ENCODE peak calls at places on chromosome 4, in four cellular contexts. Q is dorsolateral prefrontal cortex, Z is progenitor cell of endocrine pancreas, M is cardiac muscle cell. T is an unnamed sample.

GRCh38 chr4:126137782-126138170 is 823.0 kb downstream of the FAT4 start:
- DNase-seq in Q (no peak), Z (no peak), M (no peak), T (no peak)

GRCh38 chr4:25884040-25884788 is 21.4 kb upstream of the SEL1L3 start:
- DNase-seq in Q (no peak), Z (no peak), M (peak; percentile 66), T (no peak)

GRCh38 chr4:185933078-185933581 is 121.1 kb upstream of the SORBS2 start:
- DNase-seq in Q (no peak), Z (no peak), M (peak; percentile 38), T (no peak)

GRCh38 chr4:6402566-6403399 is 69.6 kb downstream of the PPP2R2C start:
- DNase-seq in Q (no peak), Z (no peak), M (peak; percentile 5), T (no peak)

GRCh38 chr4:176840166-176840565 is 47.4 kb upstream of the VEGFC start:
- DNase-seq in Q (no peak), Z (no peak), M (peak; percentile 70), T (no peak)

GRCh38 chr4:165079476-165079875 is 25.8 kb downstream of the TRIM75 start:
- DNase-seq in Q (no peak), Z (no peak), M (peak; percentile 27), T (no peak)

GRCh38 chr4:108556588-108557200 is 63.7 kb upstream of the RPL34 start:
- DNase-seq in Q (no peak), Z (no peak), M (no peak), T (no peak)

GRCh38 chr4:156261230-156261629 is 307.6 kb upstream of the CTSO start:
- DNase-seq in Q (no peak), Z (no peak), M (no peak), T (no peak)

GRCh38 chr4:1983053-1983845 is 25.5 kb downstream of the NELFA start:
- DNase-seq in Q (no peak), Z (no peak), M (no peak), T (no peak)

GRCh38 chr4:79232555-79232954 is 93.3 kb downstream of the NAA11 start:
- DNase-seq in Q (no peak), Z (no peak), M (peak; percentile 63), T (no peak)

GRCh38 chr4:159764343-159764952 is 661.6 kb downstream of the RAPGEF2 start:
- DNase-seq in Q (no peak), Z (peak; percentile 26), M (peak; percentile 69), T (no peak)

GRCh38 chr4:12137556-12137955 is 708.9 kb upstream of the HS3ST1 start:
- DNase-seq in Q (no peak), Z (no peak), M (peak; percentile 53), T (no peak)

GRCh38 chr4:77465271-77465670 is 140.3 kb upstream of the CXCL13 start:
- DNase-seq in Q (no peak), Z (no peak), M (peak; percentile 72), T (no peak)

GRCh38 chr4:139188648-139189416 is 11.8 kb upstream of the ELF2 start:
- DNase-seq in Q (no peak), Z (no peak), M (peak; percentile 34), T (no peak)

GRCh38 chr4:7426525-7427171 is 8.1 kb downstream of the PSAPL1 start:
- DNase-seq in Q (peak; percentile 21), Z (no peak), M (no peak), T (peak; percentile 1)

GRCh38 chr4:147924604-147925412 is 192.9 kb downstream of the ARHGAP10 start:
- DNase-seq in Q (peak; percentile 52), Z (no peak), M (peak; percentile 55), T (no peak)

GRCh38 chr4:15781427-15782095 is 3.4 kb downstream of the CD38 start:
- DNase-seq in Q (no peak), Z (no peak), M (peak; percentile 65), T (no peak)

GRCh38 chr4:15100994-15101695 is 98.9 kb downstream of the CPEB2 start:
- DNase-seq in Q (no peak), Z (no peak), M (peak; percentile 24), T (no peak)

GRCh38 chr4:73458184-73459047 is 22.4 kb downstream of the AFP start:
- DNase-seq in Q (no peak), Z (no peak), M (no peak), T (no peak)

GRCh38 chr4:7924570-7924969 is 15.1 kb downstream of the AFAP1 start:
- DNase-seq in Q (no peak), Z (no peak), M (no peak), T (no peak)

GRCh38 chr4:79576480-79576803 is 168.4 kb upstream of the GK2 start:
- DNase-seq in Q (no peak), Z (peak; percentile 12), M (peak; percentile 68), T (no peak)

GRCh38 chr4:41670530-41670929 is 78.0 kb downstream of the PHOX2B start:
- DNase-seq in Q (no peak), Z (no peak), M (no peak), T (no peak)

GRCh38 chr4:74217365-74217764 is 59.4 kb downstream of the MTHFD2L start:
- DNase-seq in Q (no peak), Z (no peak), M (peak; percentile 37), T (no peak)

GRCh38 chr4:177473991-177474390 is 31.8 kb upstream of the AGA start:
- DNase-seq in Q (no peak), Z (no peak), M (no peak), T (no peak)

DNA sequence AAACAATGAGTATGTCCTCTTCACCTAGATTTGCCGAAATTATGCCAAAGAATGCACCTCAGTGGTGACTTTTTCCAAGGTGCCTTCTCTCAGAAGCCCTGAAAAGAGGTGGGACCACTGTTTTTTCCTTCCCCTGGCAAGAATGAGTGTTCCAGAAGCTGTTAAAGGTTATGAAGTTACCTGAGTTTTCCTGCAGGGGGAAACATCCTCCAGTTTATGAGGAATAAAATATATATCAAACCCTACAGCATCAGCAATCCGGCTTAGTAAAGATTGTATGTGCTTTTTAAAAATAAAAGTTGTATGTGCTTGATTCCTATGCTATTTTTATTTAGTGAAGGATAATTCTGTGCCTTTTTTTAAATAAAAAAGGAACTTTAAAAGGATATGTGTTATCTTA is 73.3 kb downstream of the RBM46 start:
- DNase-seq in Q (no peak), Z (no peak), M (peak; percentile 46), T (no peak)
- TF ChIP-seq CTCF in Q (no peak), Z (peak; percentile 58), M (peak; percentile 41), T (no peak)

GRCh38 chr4:89298788-89299152 is 8.8 kb downstream of the GPRIN3 start:
- DNase-seq in Q (no peak), Z (no peak), M (peak; percentile 48), T (no peak)
- TF ChIP-seq CTCF in Q (no peak), Z (no peak), M (no peak), T (no peak)

GRCh38 chr4:170008376-170008775 is 17.8 kb downstream of the MFAP3L start:
- DNase-seq in Q (no peak), Z (no peak), M (no peak), T (no peak)
- TF ChIP-seq CTCF in Q (no peak), Z (no peak), M (no peak), T (no peak)

GRCh38 chr4:170721812-170722373 is 632.1 kb upstream of the AADAT start:
- DNase-seq in Q (no peak), Z (no peak), M (no peak), T (no peak)

DNA sequence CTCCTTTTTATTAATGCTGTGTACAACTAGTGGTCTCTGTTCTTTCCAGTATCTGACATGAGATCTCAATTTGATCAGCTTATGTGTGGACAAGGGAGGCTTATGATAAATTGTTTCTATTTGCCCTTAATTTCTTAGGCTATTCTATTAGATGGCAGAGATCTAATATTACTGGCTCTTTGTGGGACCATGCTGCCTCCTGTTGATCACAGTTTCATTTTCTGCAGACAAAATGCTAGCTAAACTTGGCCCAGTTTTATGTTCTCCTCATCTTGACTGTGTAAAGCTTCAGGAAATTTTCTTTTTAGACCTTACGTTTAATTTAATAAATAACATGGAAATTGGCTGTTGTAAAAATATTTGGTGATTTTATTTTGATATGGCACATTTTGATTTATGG is 627.1 kb upstream of the AADAT start:
- DNase-seq in Q (no peak), Z (no peak), M (no peak), T (no peak)
- TF ChIP-seq CTCF in Q (no peak), Z (no peak), M (no peak), T (no peak)

DNA sequence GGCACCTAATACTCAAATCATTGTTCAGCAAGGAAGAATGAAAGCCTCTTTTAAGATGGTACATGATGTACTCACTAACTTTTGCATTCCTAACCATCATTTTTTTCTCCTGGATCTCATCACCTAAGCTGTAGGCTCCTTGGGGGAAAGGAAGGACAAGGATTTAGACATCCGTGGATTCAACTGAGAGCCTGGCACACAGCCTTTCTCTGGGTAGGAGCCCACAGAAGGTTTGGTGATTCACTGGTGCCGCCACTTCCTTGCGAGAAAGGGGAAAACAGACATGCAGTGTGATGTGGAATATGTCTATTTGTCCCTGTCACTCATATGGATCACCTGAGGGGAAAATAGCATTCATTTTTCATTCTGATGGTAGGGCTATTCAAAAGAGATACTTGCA is 147.3 kb downstream of the PCDH7 start:
- DNase-seq in Q (peak; percentile 38), Z (no peak), M (no peak), T (no peak)
- TF ChIP-seq CTCF in Q (no peak), Z (no peak), M (no peak), T (no peak)

GRCh38 chr4:44760142-44760898 is 34.0 kb upstream of the GNPDA2 start:
- DNase-seq in Q (no peak), Z (no peak), M (peak; percentile 65), T (peak; percentile 6)
- TF ChIP-seq CTCF in Q (peak; percentile 59), Z (peak; percentile 73), M (peak; percentile 49), T (peak; percentile 72)

DNA sequence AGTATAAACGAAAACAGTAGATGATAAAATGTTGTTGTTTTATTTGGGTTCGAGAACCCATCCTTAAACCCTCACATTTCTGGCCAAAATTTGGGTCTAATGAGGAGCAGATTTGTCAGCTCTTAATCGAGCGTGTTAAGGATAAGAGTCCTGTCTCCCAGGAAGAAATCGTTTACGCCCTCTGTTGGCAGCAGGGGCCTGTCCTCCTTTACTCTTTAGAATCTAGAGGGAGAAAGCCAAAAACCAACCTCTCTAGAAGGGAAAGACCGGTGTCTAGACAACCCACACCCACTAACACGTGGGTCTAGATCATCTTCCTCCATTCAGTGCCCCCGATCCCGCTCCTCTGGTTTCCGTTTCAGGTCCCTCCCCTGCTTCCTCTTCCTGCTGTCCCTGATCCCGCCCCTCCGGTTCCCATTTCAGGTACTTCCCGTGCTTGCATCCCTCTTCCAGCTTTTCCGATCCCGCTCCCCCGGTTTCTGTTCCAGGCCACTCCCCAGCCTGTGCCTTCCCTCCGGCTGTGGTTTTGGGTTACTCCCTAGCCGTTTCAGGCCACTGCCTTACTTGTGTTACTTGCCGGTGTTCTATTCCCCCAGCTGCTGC is 339.1 kb downstream of the PAPSS1 start:
- DNase-seq in Q (no peak), Z (no peak), M (no peak), T (no peak)
- TF ChIP-seq CTCF in Q (no peak), Z (no peak), M (no peak), T (no peak)

DNA sequence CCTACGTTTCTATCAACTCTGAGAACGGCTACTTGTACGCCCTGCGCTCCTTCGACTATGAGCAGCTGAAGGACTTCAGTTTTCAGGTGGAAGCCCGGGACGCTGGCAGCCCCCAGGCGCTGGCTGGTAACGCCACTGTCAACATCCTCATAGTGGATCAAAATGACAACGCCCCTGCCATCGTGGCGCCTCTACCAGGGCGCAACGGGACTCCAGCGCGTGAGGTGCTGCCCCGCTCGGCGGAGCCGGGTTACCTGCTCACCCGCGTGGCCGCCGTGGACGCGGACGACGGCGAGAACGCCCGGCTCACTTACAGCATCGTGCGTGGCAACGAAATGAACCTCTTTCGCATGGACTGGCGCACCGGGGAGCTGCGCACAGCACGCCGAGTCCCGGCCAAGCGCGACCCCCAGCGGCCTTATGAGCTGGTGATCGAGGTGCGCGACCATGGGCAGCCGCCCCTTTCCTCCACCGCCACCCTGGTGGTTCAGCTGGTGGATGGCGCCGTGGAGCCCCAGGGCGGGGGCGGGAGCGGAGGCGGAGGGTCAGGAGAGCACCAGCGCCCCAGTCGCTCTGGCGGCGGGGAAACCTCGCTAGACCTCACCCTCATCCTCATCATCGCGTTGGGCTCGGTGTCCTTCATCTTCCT is 2.7 kb downstream of the PCDH10 start:
- DNase-seq in Q (peak; percentile 75), Z (peak; percentile 49), M (peak; percentile 30), T (no peak)
- TF ChIP-seq CTCF in Q (peak; percentile 62), Z (peak; percentile 61), M (peak; percentile 33), T (no peak)

T was measured in CD8-positive, alpha-beta T cell.